ENCODE peak calls at places on chromosomes 4 and X, in six cellular contexts. Q, Z, W, A, P and F are unnamed samples.

GRCh38 chr4:98601719-98602118 is 56.7 kb downstream of the TSPAN5 start:
- DNase-seq in P (no peak), Z (no peak), A (no peak), W (no peak), Q (no peak), F (no peak)

GRCh38 chrX:4622768-4623167 is 909.3 kb upstream of the PRKX start:
- DNase-seq in P (no peak), Q (no peak), A (no peak), W (no peak), Z (no peak), F (no peak)

GRCh38 chrX:108199691-108200090 is 108.1 kb downstream of the ATG4A start:
- DNase-seq in Q (peak; percentile 68), W (peak; percentile 23), P (peak; percentile 12), Z (no peak), A (peak; percentile 10), F (no peak)

GRCh38 chr4:70601422-70602039 is 9.5 kb downstream of the AMBN start:
- DNase-seq in P (peak; percentile 38), Q (peak; percentile 68), W (peak; percentile 45), Z (peak; percentile 53), A (no peak), F (peak; percentile 12)

GRCh38 chrX:2439613-2440012 is 61.2 kb downstream of the DHRSX start:
- DNase-seq in P (no peak), A (no peak), Z (no peak), Q (no peak), W (no peak), F (no peak)

GRCh38 chrX:9816094-9816700 is 30.0 kb downstream of the SHROOM2 start:
- DNase-seq in Z (no peak), W (no peak), A (peak; percentile 9), Q (no peak), P (no peak), F (no peak)

GRCh38 chrX:150352581-150352980 is 10.5 kb upstream of the MAMLD1 start:
- DNase-seq in A (peak; percentile 1), W (no peak), Q (no peak), P (no peak), Z (no peak), F (no peak)

GRCh38 chrX:17535229-17535628 is 160.2 kb downstream of the NHS start:
- DNase-seq in W (peak; percentile 9), A (peak; percentile 37), P (no peak), Q (peak; percentile 61), Z (no peak), F (peak; percentile 21)

GRCh38 chrX:1341531-1342179 is 5.1 kb downstream of the IL3RA start:
- DNase-seq in A (no peak), Q (no peak), P (no peak), Z (no peak), W (no peak), F (no peak)

GRCh38 chrX:38045697-38046096 is 39.3 kb downstream of the SYTL5 start:
- DNase-seq in Q (no peak), Z (no peak), P (no peak), A (no peak), W (no peak), F (no peak)

GRCh38 chr4:153520227-153520626 is 54.1 kb downstream of the TMEM131L start:
- DNase-seq in Q (no peak), W (no peak), P (no peak), Z (no peak), A (no peak), F (no peak)

GRCh38 chr4:1383728-1384591 is 22.3 kb downstream of the NKX1-1 start:
- DNase-seq in Q (no peak), Z (no peak), W (no peak), P (no peak), A (no peak), F (no peak)

GRCh38 chr4:171025323-171025722 is 787.9 kb upstream of the GALNTL6 start:
- DNase-seq in Z (no peak), W (no peak), A (no peak), Q (no peak), P (no peak), F (no peak)

GRCh38 chr4:183602444-183603102 is 56.4 kb downstream of the RWDD4 start:
- DNase-seq in P (peak; percentile 41), W (no peak), A (no peak), Z (no peak), Q (no peak), F (no peak)

GRCh38 chr4:53365121-53365485 is 758 bp downstream of the SCFD2 start:
- DNase-seq in W (no peak), Q (peak; percentile 42), P (peak; percentile 31), A (peak; percentile 5), Z (peak; percentile 4), F (peak; percentile 41)

GRCh38 chr4:184444953-184445309 is 29.4 kb downstream of the IRF2 start:
- DNase-seq in Z (no peak), P (no peak), W (no peak), A (no peak), Q (no peak), F (no peak)

GRCh38 chr4:170248576-170248975 is 158.8 kb upstream of the AADAT start:
- DNase-seq in A (no peak), Z (no peak), W (no peak), Q (no peak), P (no peak), F (no peak)

GRCh38 chr4:111453216-111453615 is 692.0 kb upstream of the FAM241A start:
- DNase-seq in A (no peak), Z (no peak), W (no peak), Q (no peak), P (peak; percentile 7), F (no peak)

GRCh38 chr4:64361399-64361740 is 47.9 kb downstream of the TECRL start:
- DNase-seq in W (no peak), Z (no peak), P (no peak), Q (no peak), A (no peak), F (no peak)

GRCh38 chrX:20951016-20951795 is 423.0 kb upstream of the CNKSR2 start:
- DNase-seq in P (no peak), W (no peak), Q (no peak), A (no peak), Z (no peak), F (no peak)

GRCh38 chr4:14668296-14668695 is 334.0 kb upstream of the CPEB2 start:
- DNase-seq in P (no peak), A (no peak), Z (no peak), W (no peak), Q (no peak), F (no peak)

GRCh38 chr4:1033840-1034551 is 22.6 kb downstream of the FGFRL1 start:
- DNase-seq in A (peak; percentile 36), P (peak; percentile 88), W (no peak), Z (no peak), Q (no peak), F (peak; percentile 58)

GRCh38 chr4:7786040-7786439 is 153.6 kb downstream of the AFAP1 start:
- DNase-seq in A (no peak), W (no peak), Z (no peak), P (no peak), Q (no peak), F (no peak)

GRCh38 chr4:85867281-85867680 is 392.3 kb downstream of the ARHGAP24 start:
- DNase-seq in P (peak; percentile 12), A (no peak), W (no peak), Z (no peak), Q (no peak), F (peak; percentile 3)

GRCh38 chr4:137363496-137363895 is 168.8 kb downstream of the PCDH18 start:
- DNase-seq in W (no peak), Q (no peak), Z (no peak), P (no peak), A (no peak), F (no peak)

GRCh38 chrX:47143894-47144625 is 442 bp downstream of the NDUFB11 start:
- DNase-seq in A (peak; percentile 2), P (peak; percentile 70), Q (no peak), W (peak; percentile 15), Z (no peak), F (peak; percentile 55)

GRCh38 chr4:141215972-141216761 is 4.5 kb upstream of the ZNF330 start:
- DNase-seq in W (no peak), Q (no peak), P (no peak), A (no peak), Z (no peak), F (no peak)

GRCh38 chrX:111361751-111362150 is 50.2 kb downstream of the DCX start:
- DNase-seq in P (no peak), Z (no peak), Q (no peak), A (no peak), W (no peak), F (no peak)

GRCh38 chr4:11367371-11367770 is 61.3 kb downstream of the HS3ST1 start:
- DNase-seq in Z (no peak), A (no peak), Q (no peak), P (no peak), W (peak; percentile 40), F (no peak)

GRCh38 chrX:10296581-10296980 is 139.8 kb downstream of the CLCN4 start:
- DNase-seq in Z (no peak), A (peak; percentile 10), P (peak; percentile 30), W (no peak), Q (no peak), F (peak; percentile 2)

GRCh38 chrX:100409316-100410082 is 574 bp downstream of the PCDH19 start:
- DNase-seq in A (no peak), W (no peak), P (no peak), Q (peak; percentile 22), Z (no peak), F (no peak)

GRCh38 chrX:110163488-110163887 is 154.4 kb downstream of the AMMECR1 start:
- DNase-seq in P (no peak), Q (no peak), A (no peak), Z (no peak), W (no peak), F (no peak)

GRCh38 chrX:119266364-119266995 is 30.4 kb downstream of the PGRMC1 start:
- DNase-seq in W (no peak), Z (no peak), P (peak; percentile 43), Q (peak; percentile 65), A (no peak), F (peak; percentile 19)

GRCh38 chrX:106780664-106781377 is 21.7 kb upstream of the TBC1D8B start:
- DNase-seq in P (no peak), A (no peak), Z (no peak), Q (no peak), W (no peak), F (no peak)

GRCh38 chrX:134935286-134935685 is 55.5 kb upstream of the SMIM10 start:
- DNase-seq in P (no peak), Z (no peak), A (no peak), W (no peak), Q (no peak), F (no peak)

GRCh38 chr4:3106339-3107186 is 32.1 kb downstream of the HTT start:
- DNase-seq in P (peak; percentile 95), W (peak; percentile 42), A (peak; percentile 65), Q (peak; percentile 92), Z (peak; percentile 26), F (peak; percentile 94)

GRCh38 chr4:2811830-2812599 is 19.1 kb downstream of the SH3BP2 start:
- DNase-seq in A (peak; percentile 57), Q (peak; percentile 38), Z (peak; percentile 54), W (peak; percentile 56), P (peak; percentile 78), F (peak; percentile 88)

GRCh38 chr4:67608047-67608446 is 49.5 kb downstream of the STAP1 start:
- DNase-seq in Z (no peak), P (no peak), A (no peak), Q (no peak), W (no peak), F (no peak)